ENCODE peak calls at places on chromosomes 1 and 21, in four cellular contexts. E is HL-60, M is Calu3, S is ascending aorta. C is an unnamed sample.

GRCh38 chr1:116910379-116911165 is 856 bp downstream of the PTGFRN start:
- DNase-seq in E (no peak), S (peak; percentile 68), M (peak; percentile 38), C (peak; percentile 70)

GRCh38 chr1:100542264-100542663 is 4.3 kb downstream of the GPR88 start:
- DNase-seq in M (no peak), E (no peak), S (no peak), C (no peak)

GRCh38 chr1:9057851-9058250 is 11.6 kb downstream of the SLC2A5 start:
- DNase-seq in M (no peak), E (no peak), S (no peak), C (no peak)

GRCh38 chr1:8182034-8182761 is 135.7 kb upstream of the SLC45A1 start:
- DNase-seq in S (no peak), E (no peak), M (peak; percentile 68), C (peak; percentile 84)

GRCh38 chr1:163035791-163036249 is 33.3 kb upstream of the RGS4 start:
- DNase-seq in M (peak; percentile 43), S (no peak), E (no peak), C (no peak)

GRCh38 chr1:72724951-72725863 is 442.9 kb upstream of the NEGR1 start:
- DNase-seq in S (no peak), M (no peak), E (no peak), C (no peak)

GRCh38 chr1:200486634-200487033 is 76.8 kb upstream of the ZNF281 start:
- DNase-seq in E (no peak), M (no peak), S (no peak), C (no peak)

GRCh38 chr21:45138199-45139002 is 64.0 kb downstream of the ADARB1 start:
- DNase-seq in S (peak; percentile 82), M (peak; percentile 63), E (peak; percentile 54), C (peak; percentile 69)

GRCh38 chr21:38487906-38488639 is 10.2 kb downstream of the ERG start:
- DNase-seq in M (no peak), E (no peak), S (no peak), C (no peak)

DNA sequence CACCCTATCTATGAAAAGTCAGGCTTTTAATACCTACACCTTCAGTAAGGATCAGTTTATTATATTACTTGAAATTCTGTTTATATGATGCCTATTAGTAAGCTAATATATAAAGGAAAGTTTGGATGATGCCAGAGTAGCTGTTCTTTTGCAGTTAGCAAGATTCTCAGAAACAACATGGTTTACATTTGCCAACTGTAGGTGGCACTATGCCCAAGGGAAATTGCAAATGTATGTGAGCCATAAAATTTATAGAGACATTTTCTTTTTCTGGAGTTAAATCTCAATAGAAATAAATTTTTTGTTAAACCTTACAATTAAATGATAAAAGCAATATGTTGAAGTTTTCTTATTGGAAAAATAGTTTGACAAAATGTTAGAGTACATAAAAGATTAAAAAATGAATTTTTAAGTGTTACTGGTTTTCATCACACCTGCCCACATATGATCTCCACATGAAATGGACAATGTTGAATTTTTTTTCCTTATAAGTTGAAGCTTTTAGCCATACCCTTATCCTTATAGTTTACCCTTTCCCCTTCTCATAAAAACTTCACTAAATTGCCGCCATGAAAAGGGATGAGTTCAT is 32.1 kb upstream of the EPHX4 start:
- DNase-seq in M (peak; percentile 45), S (no peak), E (peak; percentile 5), C (peak; percentile 21)
- TF ChIP-seq CTCF in M (peak; percentile 22), S (peak; percentile 6), E (peak; percentile 22), C (peak; percentile 51)

GRCh38 chr1:205438213-205439158 is 16.6 kb upstream of the LEMD1 start:
- DNase-seq in E (no peak), M (peak; percentile 91), S (peak; percentile 84), C (peak; percentile 89)
- TF ChIP-seq CTCF in E (no peak), M (peak; percentile 91), S (peak; percentile 76), C (peak; percentile 64)

GRCh38 chr1:53525595-53525994 is 66.4 kb downstream of the DMRTB1 start:
- DNase-seq in S (no peak), M (peak; percentile 12), E (no peak), C (no peak)
- TF ChIP-seq CTCF in S (no peak), M (no peak), E (no peak), C (no peak)

DNA sequence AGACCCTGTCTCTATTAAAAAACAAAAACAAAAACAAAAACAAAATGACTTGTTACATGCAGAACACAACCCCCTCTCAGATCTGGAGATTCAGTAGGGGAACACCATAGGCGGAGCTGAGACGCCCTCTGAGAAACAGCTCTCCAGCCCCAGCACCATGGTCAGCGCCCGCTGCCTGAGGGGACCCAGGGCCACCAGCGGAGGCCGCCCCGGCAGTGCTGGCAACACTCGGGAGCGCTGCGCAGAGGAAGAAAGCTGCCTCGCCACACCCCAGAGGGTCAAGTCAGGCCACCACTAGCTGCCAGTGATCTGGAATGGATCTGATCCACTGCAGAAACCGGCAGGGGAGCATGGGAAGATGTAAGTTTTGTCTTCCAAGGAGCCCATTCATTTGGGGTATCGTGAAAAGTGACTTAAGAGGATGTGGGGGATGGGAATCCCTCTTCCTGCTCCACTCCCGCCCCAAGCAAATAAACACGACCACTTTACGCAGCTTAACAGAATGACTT is 3.1 kb downstream of the ACTA1 start:
- DNase-seq in M (peak; percentile 64), S (no peak), E (no peak), C (peak; percentile 59)
- TF ChIP-seq CTCF in M (no peak), S (no peak), E (no peak), C (peak; percentile 14)

GRCh38 chr1:81808760-81809159 is 8.0 kb downstream of the ADGRL2 start:
- DNase-seq in E (no peak), S (no peak), M (peak; percentile 11), C (peak; percentile 14)
- TF ChIP-seq CTCF in E (no peak), S (no peak), M (no peak), C (no peak)

C was measured in body of pancreas.